ENCODE peak calls at places on chromosomes 5 and 9, in four cellular contexts. W, T, Y and X are unnamed samples. For H3K27me3 and H3K9me3, the result is how much of the 10 kb centered on the place peaks cover.

GRCh38 chr5:56479126-56479525 is 246.0 kb upstream of the ANKRD55 start:
- DNase-seq in W (no peak), T (no peak), Y (no peak), X (no peak)

GRCh38 chr5:180173198-180173544 is 35.8 kb downstream of the RASGEF1C start:
- DNase-seq in W (no peak), T (no peak), Y (no peak), X (no peak)

GRCh38 chr5:128464596-128464995 is 73.4 kb downstream of the FBN2 start:
- DNase-seq in W (no peak), T (no peak), Y (no peak), X (no peak)

GRCh38 chr5:132099905-132100304 is 26.3 kb downstream of the CSF2 start:
- DNase-seq in W (no peak), T (no peak), Y (no peak), X (no peak)

GRCh38 chr9:36847781-36848673 is 186.0 kb downstream of the PAX5 start:
- DNase-seq in W (no peak), T (no peak), Y (no peak), X (no peak)

GRCh38 chr5:58751222-58751621 is 168.3 kb downstream of the RAB3C start:
- DNase-seq in W (no peak), T (no peak), Y (no peak), X (no peak)

GRCh38 chr5:83313431-83313830 is 158.1 kb upstream of the VCAN start:
- DNase-seq in W (no peak), T (no peak), Y (no peak), X (no peak)

GRCh38 chr9:37926737-37927590 is 23.0 kb upstream of the SLC25A51 start:
- DNase-seq in W (no peak), T (no peak), Y (no peak), X (no peak)

GRCh38 chr5:132055808-132056609 is 4.4 kb upstream of the IL3 start:
- DNase-seq in W (peak), T (peak), Y (no peak), X (no peak)

GRCh38 chr9:132169672-132170392 is 8.0 kb downstream of the NTNG2 start:
- DNase-seq in W (peak), T (peak), Y (peak), X (no peak)

GRCh38 chr9:1120500-1120899 is 70.3 kb downstream of the DMRT2 start:
- DNase-seq in W (no peak), T (no peak), Y (no peak), X (no peak)

GRCh38 chr9:133103183-133103986 is 17.7 kb downstream of the RALGDS start:
- DNase-seq in W (peak), T (peak), Y (no peak), X (peak)

GRCh38 chr9:5336683-5337082 is 3.0 kb downstream of the RLN1 start:
- DNase-seq in W (no peak), T (no peak), Y (no peak), X (no peak)

GRCh38 chr5:140569197-140569596 is 4.6 kb downstream of the SLC35A4 start:
- DNase-seq in W (no peak), T (no peak), Y (no peak), X (peak)

GRCh38 chr9:20873240-20873860 is 158.1 kb downstream of the HACD4 start:
- DNase-seq in W (no peak), T (no peak), Y (no peak), X (no peak)

GRCh38 chr5:124650960-124651662 is 95.3 kb downstream of the ZNF608 start:
- DNase-seq in W (no peak), T (no peak), Y (peak), X (no peak)

GRCh38 chr5:110896901-110897300 is 158.1 kb downstream of the SLC25A46 start:
- DNase-seq in W (no peak), T (no peak), Y (peak), X (no peak)

GRCh38 chr9:134839441-134840125 is 41.0 kb upstream of the FCN2 start:
- DNase-seq in W (no peak), T (peak), Y (no peak), X (no peak)

GRCh38 chr5:126386146-126386545 is 37.1 kb upstream of the GRAMD2B start:
- DNase-seq in W (no peak), T (no peak), Y (no peak), X (no peak)

GRCh38 chr5:61402970-61403369 is 70.9 kb downstream of the ZSWIM6 start:
- DNase-seq in W (no peak), T (no peak), Y (no peak), X (no peak)

GRCh38 chr5:88602584-88602983 is 280.4 kb downstream of the MEF2C start:
- DNase-seq in W (no peak), T (no peak), Y (no peak), X (no peak)

GRCh38 chr5:149796025-149796424 is 65.9 kb downstream of the PPARGC1B start:
- DNase-seq in W (no peak), T (no peak), Y (no peak), X (no peak)

GRCh38 chr5:37400501-37400900 is 21.4 kb downstream of the WDR70 start:
- DNase-seq in W (no peak), T (no peak), Y (peak), X (no peak)

GRCh38 chr5:158880514-158881001 is 219.2 kb downstream of the EBF1 start:
- DNase-seq in W (no peak), T (no peak), Y (no peak), X (no peak)

DNA sequence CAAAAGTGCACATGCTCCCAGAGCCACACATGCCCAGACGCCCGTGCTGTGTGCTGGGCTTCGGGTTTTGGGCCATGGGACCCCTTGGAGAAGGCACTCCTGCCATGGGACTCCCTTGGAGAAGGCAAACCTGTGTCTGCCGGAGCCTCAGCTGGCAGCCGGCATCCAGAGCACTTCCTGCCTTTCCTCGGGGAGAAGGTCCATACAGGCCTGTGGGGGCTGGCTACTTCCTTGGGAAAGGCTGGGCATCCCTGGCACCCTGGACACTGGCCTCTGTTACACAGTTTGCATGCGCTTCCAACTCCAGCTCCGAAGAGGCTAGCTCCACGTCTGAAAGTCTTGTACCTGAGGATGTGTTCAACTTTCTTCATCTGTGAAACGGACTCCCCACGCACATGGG is 14.7 kb upstream of the IRX4 start:
- DNase-seq in W (no peak), T (no peak), Y (no peak), X (no peak)
- H3K27me3 ChIP-seq in W (under half), T (under half), Y (under half), X (under half)

DNA sequence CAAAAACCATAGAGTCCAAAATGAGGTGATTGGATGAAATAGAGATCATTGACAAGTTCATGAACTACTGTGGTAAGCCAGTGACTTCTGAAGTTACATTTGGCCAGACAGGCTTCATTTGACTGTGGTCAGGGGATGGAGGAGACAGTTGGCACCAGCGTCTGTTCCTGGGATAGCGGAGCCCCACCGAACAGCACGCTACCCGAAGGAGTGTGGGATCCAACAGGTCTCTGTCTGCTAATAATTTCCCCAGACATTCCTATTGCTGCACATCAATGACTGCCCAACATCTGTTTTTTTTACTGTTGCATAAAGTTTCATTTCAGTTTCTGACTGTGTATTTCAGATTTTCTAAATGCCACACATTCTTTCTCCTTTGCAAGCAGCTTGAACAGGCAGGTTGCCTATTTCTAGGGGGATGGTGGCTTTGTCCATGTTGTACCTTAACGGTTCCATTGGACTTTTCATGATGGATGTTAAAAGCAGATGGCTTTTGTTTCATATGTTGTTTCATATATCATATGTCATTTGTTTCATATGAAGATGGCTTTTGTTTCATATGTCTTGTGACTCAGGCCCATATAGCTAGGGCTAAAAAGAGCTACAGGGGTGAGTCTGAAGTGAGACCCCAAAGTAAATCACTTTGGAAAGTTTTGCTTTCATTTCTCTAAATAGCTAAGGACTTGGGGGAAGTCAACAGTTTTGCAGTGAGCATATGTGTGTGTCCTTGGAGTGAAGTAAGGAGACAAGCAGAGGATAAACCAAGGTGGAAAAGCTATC is 180.7 kb downstream of the GOLPH3 start:
- DNase-seq in W (no peak), T (no peak), Y (no peak), X (no peak)
- H3K9me3 ChIP-seq in W (under half), T (under half), Y (under half), X (under half)

GRCh38 chr9:126675147-126675467 is 61.4 kb downstream of the LMX1B start:
- DNase-seq in W (no peak), T (no peak), Y (no peak), X (no peak)
- H3K27me3 ChIP-seq in W (half or more), T (under half), Y (half or more), X (under half)

GRCh38 chr5:3451961-3452360 is 143.7 kb upstream of the IRX1 start:
- DNase-seq in W (no peak), T (no peak), Y (no peak), X (no peak)
- H3K9me3 ChIP-seq in W (under half), T (under half), Y (half or more), X (under half)

GRCh38 chr5:33941090-33941489 is 4.9 kb downstream of the RXFP3 start:
- DNase-seq in W (no peak), T (no peak), Y (no peak), X (no peak)
- H3K27me3 ChIP-seq in W (half or more), T (under half), Y (half or more), X (under half)

GRCh38 chr5:3218916-3219650 is 376.5 kb upstream of the IRX1 start:
- DNase-seq in W (no peak), T (no peak), Y (no peak), X (no peak)

GRCh38 chr5:3220638-3221288 is 374.9 kb upstream of the IRX1 start:
- DNase-seq in W (no peak), T (no peak), Y (no peak), X (no peak)

GRCh38 chr5:3218096-3218495 is 377.5 kb upstream of the IRX1 start:
- DNase-seq in W (no peak), T (no peak), Y (no peak), X (no peak)

GRCh38 chr5:3221432-3221831 is 374.2 kb upstream of the IRX1 start:
- DNase-seq in W (no peak), T (no peak), Y (no peak), X (no peak)

GRCh38 chr5:3220201-3220600 is 375.4 kb upstream of the IRX1 start:
- DNase-seq in W (no peak), T (no peak), Y (no peak), X (no peak)
- H3K9me3 ChIP-seq in W (under half), T (under half), Y (half or more), X (under half)

DNA sequence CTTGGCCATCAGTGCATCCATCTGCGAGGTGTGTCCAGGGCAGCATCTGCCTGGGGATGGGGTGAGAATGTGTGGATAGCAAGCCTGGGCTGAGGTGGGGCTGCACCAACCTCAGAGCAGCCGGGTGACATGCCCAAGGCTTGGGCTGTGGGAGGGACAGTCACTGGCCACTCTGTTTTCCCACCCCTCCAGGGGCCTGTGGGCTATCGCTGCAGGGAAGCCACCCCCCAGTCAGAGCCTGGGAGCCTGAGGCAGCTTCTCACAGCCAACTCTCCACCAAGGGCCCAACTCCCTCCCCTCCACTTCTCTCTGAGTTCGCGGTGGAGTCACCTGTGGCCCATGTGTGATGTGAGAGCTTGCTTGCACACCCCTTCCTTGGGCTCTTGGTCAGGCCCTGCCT is 54.7 kb downstream of the DAB2IP start:
- DNase-seq in W (no peak), T (no peak), Y (no peak), X (no peak)
- H3K27me3 ChIP-seq in W (under half), T (under half), Y (under half), X (under half)

GRCh38 chr5:150912312-150912814 is 7.6 kb upstream of the ZNF300 start:
- DNase-seq in W (no peak), T (no peak), Y (no peak), X (no peak)
- H3K9me3 ChIP-seq in W (under half), T (half or more), Y (under half), X (under half)

DNA sequence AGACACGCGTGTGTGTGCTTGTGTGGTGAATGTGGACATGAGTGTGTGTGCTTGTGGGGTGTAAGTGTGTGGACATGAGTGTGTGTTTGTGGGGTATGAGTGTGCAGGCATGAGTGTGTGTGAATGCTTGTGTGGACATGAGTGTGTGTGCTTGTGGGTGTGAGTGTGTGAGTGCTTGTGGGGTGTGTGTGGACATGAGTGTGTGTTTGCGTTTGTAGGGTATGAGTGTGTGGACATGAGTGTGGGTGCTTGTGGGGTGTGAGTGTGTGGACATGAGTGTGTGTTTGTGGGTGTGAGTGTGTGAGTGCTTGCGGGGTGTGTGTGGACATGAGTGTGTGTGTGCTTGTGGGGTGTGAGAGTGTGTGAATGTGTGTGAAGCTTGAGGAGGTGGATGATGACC is 29.8 kb upstream of the TIFAB start:
- DNase-seq in W (no peak), T (no peak), Y (no peak), X (no peak)
- H3K27me3 ChIP-seq in W (under half), T (under half), Y (under half), X (under half)